ENCODE peak calls at places on chromosome 17, in ten cellular contexts. K, B, J, C, N, D, T, X, E and V are unnamed samples.
A peak's percentile ranks its signal among the peaks of the same experiment; 100 is the strongest.

GRCh38 chr17:63571632-63572310 is 21.5 kb downstream of the DCAF7 start:
- DNase-seq in T (no peak), C (peak; percentile 72), N (no peak), D (no peak), X (peak; percentile 76), B (no peak), K (no peak), E (peak; percentile 49), J (peak; percentile 80), V (peak; percentile 83)

GRCh38 chr17:13984956-13985355 is 84.3 kb upstream of the COX10 start:
- DNase-seq in D (no peak), E (no peak), B (no peak), N (no peak), C (no peak), X (no peak), J (no peak), K (no peak), T (no peak), V (no peak)

GRCh38 chr17:36849871-36850348 is 87.4 kb upstream of the LHX1 start:
- DNase-seq in K (no peak), T (no peak), N (no peak), B (no peak), E (peak; percentile 44), X (peak; percentile 83), D (no peak), J (peak; percentile 62), C (no peak), V (peak; percentile 61)

GRCh38 chr17:17446666-17447155 is 30.1 kb upstream of the MED9 start:
- DNase-seq in T (no peak), C (no peak), N (no peak), D (no peak), J (no peak), B (no peak), X (no peak), K (no peak), E (no peak), V (no peak)

GRCh38 chr17:73189417-73190099 is 3.3 kb upstream of the COG1 start:
- DNase-seq in E (peak; percentile 51), D (peak; percentile 57), B (no peak), T (no peak), C (peak; percentile 59), X (peak; percentile 46), K (no peak), J (peak; percentile 51), N (no peak), V (peak; percentile 79)

GRCh38 chr17:76103274-76104139 is at the start of gene EXOC7:
- DNase-seq in D (peak; percentile 88), X (peak; percentile 79), N (peak; percentile 96), J (peak; percentile 88), T (peak; percentile 95), K (peak; percentile 93), E (peak; percentile 92), C (peak; percentile 69), B (peak; percentile 91), V (peak; percentile 85)

GRCh38 chr17:27466376-27466747 is 10.1 kb downstream of the KSR1 start:
- DNase-seq in B (no peak), N (peak; percentile 54), K (peak; percentile 23), X (no peak), D (no peak), C (no peak), J (no peak), T (no peak), E (no peak), V (no peak)

GRCh38 chr17:43006639-43007551 is at the start of gene IFI35:
- DNase-seq in X (peak; percentile 83), B (peak; percentile 83), C (peak; percentile 73), K (peak; percentile 90), D (peak; percentile 63), T (peak; percentile 86), E (peak; percentile 90), N (peak; percentile 94), J (peak; percentile 83), V (peak; percentile 80)

GRCh38 chr17:7293131-7293557 is 1.3 kb downstream of the YBX2 start:
- DNase-seq in K (no peak), B (no peak), N (no peak), C (peak; percentile 86), J (no peak), X (no peak), T (no peak), D (no peak), E (no peak), V (no peak)

GRCh38 chr17:57496382-57496781 is 240.1 kb downstream of the MSI2 start:
- DNase-seq in E (no peak), N (no peak), D (no peak), T (no peak), X (no peak), B (no peak), C (no peak), K (no peak), J (no peak), V (no peak)

GRCh38 chr17:12545877-12546513 is 119.7 kb upstream of the MYOCD start:
- DNase-seq in T (peak; percentile 29), D (no peak), X (peak; percentile 38), E (peak; percentile 47), C (no peak), K (no peak), B (peak; percentile 44), N (no peak), J (peak; percentile 69), V (peak; percentile 66)

GRCh38 chr17:31562447-31562846 is 171.0 kb downstream of the RAB11FIP4 start:
- DNase-seq in J (no peak), D (no peak), X (no peak), K (no peak), E (no peak), T (no peak), N (no peak), B (no peak), C (no peak), V (no peak)

DNA sequence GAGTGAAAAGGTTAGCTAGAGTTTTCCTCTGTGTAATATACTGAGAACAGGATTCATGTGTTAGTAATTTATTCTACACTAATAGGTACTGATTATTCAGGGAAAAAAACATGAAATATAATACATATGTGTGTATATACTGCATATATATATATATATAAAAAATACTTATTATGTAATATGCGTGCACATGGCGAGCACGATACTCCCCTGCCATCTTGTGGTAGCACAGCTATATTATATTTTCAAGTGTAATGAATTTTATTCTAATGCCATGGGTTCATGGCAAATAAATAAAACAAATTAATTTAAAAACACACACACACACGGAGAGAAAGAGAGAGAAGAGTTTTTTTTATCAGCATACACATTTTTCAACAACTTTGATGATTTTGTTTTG is 460.6 kb downstream of the KCNJ2 start:
- DNase-seq in D (peak; percentile 40), T (no peak), B (no peak), X (no peak), N (no peak), E (no peak), J (peak; percentile 4), K (no peak), C (no peak), V (peak; percentile 37)
- TF ChIP-seq CTCF in D (peak; percentile 68), T (no peak), B (no peak), X (peak; percentile 11), N (peak; percentile 20), E (peak; percentile 24), J (no peak), K (no peak), C (peak; percentile 79), V (no peak)

DNA sequence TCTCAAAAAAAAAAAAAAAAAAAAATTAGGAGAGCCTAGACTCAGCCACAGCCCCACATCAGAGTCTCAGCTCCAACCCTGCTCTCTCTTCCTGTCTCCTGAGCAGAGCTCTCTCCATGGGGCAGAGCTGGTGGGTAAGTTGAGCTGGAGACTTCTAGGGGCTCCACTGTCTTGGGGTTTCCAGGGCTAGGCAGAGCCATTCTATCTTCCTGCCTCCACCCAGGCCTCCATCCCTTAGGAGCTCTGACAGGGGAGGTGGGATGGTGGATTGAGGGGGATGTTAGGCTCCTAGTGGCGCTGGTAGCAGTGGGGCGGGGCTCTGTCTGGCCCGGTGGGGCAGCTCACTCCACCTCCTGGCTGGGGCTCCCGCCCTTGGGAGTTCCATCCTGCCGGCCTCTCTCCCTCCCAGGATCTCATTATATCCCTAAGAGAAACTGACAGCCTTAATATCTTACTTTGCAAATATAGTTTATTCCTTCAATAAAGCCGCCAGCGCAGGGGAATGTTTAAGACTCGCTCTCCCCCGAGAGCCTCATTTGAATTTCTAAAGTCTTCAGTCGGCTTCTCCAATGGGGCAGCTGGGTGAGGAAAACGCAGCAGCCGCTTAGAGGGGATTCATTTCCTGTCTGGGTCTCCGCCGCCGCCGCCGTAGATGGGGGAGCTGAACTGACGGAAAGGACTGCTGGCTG is 19.2 kb upstream of the C1QL1 start:
- DNase-seq in J (no peak), C (no peak), N (no peak), D (no peak), K (no peak), E (no peak), X (no peak), B (no peak), T (peak; percentile 29), V (no peak)
- H3K4me3 ChIP-seq in J (no peak overlapping the region), C (no peak overlapping the region), N (no peak overlapping the region), D (peak overlapping the region; percentile 21), K (no peak overlapping the region), E (no peak overlapping the region), X (no peak overlapping the region), B (no peak overlapping the region), T (no peak overlapping the region), V (no peak overlapping the region)

DNA sequence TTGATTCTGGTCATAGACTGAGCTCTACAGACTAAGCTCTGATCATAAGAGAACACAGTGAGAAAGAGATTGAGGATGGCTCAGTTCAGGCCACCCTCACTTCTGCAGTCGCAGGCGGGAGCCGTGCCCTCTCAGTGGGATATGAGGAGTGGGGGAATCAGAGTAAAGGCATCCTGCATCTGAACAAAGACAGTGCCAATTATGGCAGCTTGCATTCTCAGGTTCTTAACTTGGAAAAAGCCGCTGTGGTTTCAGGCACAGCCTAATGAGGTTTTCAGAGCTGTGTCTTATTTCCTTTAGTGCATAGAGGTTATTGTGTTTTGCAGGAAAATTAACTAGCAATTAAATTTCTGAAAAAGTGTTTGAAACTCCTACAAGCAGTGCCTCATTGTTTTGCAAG is 134.4 kb upstream of the NLRP1 start:
- DNase-seq in D (no peak), T (no peak), K (no peak), E (no peak), B (no peak), X (no peak), N (no peak), J (no peak), C (no peak), V (no peak)
- TF ChIP-seq CTCF in D (no peak), T (no peak), K (no peak), E (no peak), B (no peak), X (no peak), N (no peak), J (no peak), C (no peak), V (no peak)

DNA sequence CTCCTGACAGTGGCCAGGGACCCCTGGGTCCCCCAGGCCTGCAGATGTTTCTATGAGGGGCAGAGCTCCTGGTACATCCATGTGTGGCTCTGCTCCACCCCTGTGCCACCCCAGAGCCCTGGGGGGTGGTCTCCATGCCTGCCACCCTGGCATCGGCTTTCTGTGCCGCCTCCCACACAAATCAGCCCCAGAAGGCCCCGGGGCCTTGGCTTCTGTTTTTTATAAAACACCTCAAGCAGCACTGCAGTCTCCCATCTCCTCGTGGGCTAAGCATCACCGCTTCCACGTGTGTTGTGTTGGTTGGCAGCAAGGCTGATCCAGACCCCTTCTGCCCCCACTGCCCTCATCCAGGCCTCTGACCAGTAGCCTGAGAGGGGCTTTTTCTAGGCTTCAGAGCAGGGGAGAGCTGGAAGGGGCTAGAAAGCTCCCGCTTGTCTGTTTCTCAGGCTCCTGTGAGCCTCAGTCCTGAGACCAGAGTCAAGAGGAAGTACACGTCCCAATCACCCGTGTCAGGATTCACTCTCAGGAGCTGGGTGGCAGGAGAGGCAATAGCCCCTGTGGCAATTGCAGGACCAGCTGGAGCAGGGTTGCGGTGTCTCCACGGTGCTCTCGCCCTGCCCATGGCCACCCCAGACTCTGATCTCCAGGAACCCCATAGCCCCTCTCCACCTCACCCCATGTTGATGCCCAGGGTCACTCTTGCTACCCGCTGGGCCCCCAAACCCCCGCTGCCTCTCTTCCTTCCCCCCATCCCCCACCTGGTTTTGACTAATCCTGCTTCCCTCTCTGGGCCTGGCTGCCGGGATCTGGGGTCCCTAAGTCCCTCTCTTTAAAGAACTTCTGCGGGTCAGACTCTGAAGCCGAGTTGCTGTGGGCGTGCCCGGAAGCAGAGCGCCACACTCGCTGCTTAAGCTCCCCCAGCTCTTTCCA is 25.1 kb downstream of the C1QTNF1 start:
- DNase-seq in E (no peak), K (no peak), C (no peak), X (no peak), D (no peak), B (no peak), J (no peak), T (no peak), N (peak; percentile 56), V (no peak)
- H3K4me3 ChIP-seq in E (no peak overlapping the region), K (no peak overlapping the region), C (no peak overlapping the region), X (no peak overlapping the region), D (no peak overlapping the region), B (no peak overlapping the region), J (no peak overlapping the region), T (no peak overlapping the region), N (no peak overlapping the region), V (no peak overlapping the region)